ENCODE peak calls at places on chromosomes 6 and 20, in seven cellular contexts. G is mucosa of descending colon, F is AG04449, Q is fibroblast of the aortic adventitia, K is fibroblast of lung, E is mammary epithelial cell, H is foreskin fibroblast. R is an unnamed sample.

GRCh38 chr6:19988555-19988954 is 151.4 kb downstream of the ID4 start:
- DNase-seq in G (peak; percentile 6), F (no peak), Q (peak; percentile 11), K (peak; percentile 17), E (peak; percentile 37), H (no peak), R (peak; percentile 37)

GRCh38 chr20:44720617-44720993 is 5.4 kb downstream of the CCN5 start:
- DNase-seq in G (no peak), F (no peak), Q (peak; percentile 80), K (peak; percentile 71), E (no peak), H (peak; percentile 91), R (peak; percentile 45)

GRCh38 chr6:122736166-122736565 is 43.4 kb upstream of the FABP7 start:
- DNase-seq in G (no peak), F (no peak), Q (no peak), K (no peak), E (peak; percentile 42), H (no peak), R (no peak)

GRCh38 chr6:98581725-98582124 is 252.6 kb upstream of the POU3F2 start:
- DNase-seq in G (no peak), F (no peak), Q (no peak), K (peak; percentile 75), E (peak; percentile 19), H (no peak), R (no peak)

GRCh38 chr20:50266293-50267040 is 75.8 kb downstream of the CEBPB start:
- DNase-seq in G (no peak), F (no peak), Q (no peak), K (no peak), E (no peak), H (no peak), R (no peak)

GRCh38 chr6:123515715-123516114 is 121.0 kb downstream of the TRDN start:
- DNase-seq in G (no peak), F (no peak), Q (peak; percentile 83), K (no peak), E (no peak), H (no peak), R (no peak)

GRCh38 chr6:56814308-56814707 is 140.6 kb upstream of the BEND6 start:
- DNase-seq in G (no peak), F (no peak), Q (no peak), K (no peak), E (no peak), H (no peak), R (no peak)

GRCh38 chr20:61246269-61246668 is 5.8 kb upstream of the CDH4 start:
- DNase-seq in G (no peak), F (no peak), Q (no peak), K (no peak), E (no peak), H (no peak), R (no peak)

GRCh38 chr20:50052952-50053789 is 59.8 kb downstream of the UBE2V1 start:
- DNase-seq in G (no peak), F (no peak), Q (no peak), K (no peak), E (no peak), H (no peak), R (no peak)

GRCh38 chr6:167700199-167700598 is 126.5 kb upstream of the AFDN start:
- DNase-seq in G (no peak), F (no peak), Q (no peak), K (peak; percentile 20), E (no peak), H (no peak), R (peak; percentile 15)

GRCh38 chr20:1700990-1701389 is 43.4 kb upstream of the SIRPG start:
- DNase-seq in G (no peak), F (no peak), Q (no peak), K (no peak), E (no peak), H (no peak), R (no peak)

GRCh38 chr20:50450493-50450826 is 59.7 kb upstream of the PTPN1 start:
- DNase-seq in G (no peak), F (no peak), Q (no peak), K (no peak), E (no peak), H (no peak), R (no peak)

GRCh38 chr20:50020283-50020682 is 37.5 kb downstream of the SNAI1 start:
- DNase-seq in G (no peak), F (no peak), Q (no peak), K (peak; percentile 60), E (peak; percentile 61), H (peak; percentile 31), R (peak; percentile 24)

GRCh38 chr20:54172532-54172855 is 1.3 kb downstream of the CYP24A1 start:
- DNase-seq in G (no peak), F (no peak), Q (no peak), K (no peak), E (no peak), H (no peak), R (no peak)

GRCh38 chr6:12884983-12885382 is 168.4 kb downstream of the PHACTR1 start:
- DNase-seq in G (no peak), F (no peak), Q (no peak), K (no peak), E (no peak), H (no peak), R (no peak)

GRCh38 chr20:22495172-22495571 is 89.2 kb downstream of the FOXA2 start:
- DNase-seq in G (no peak), F (no peak), Q (no peak), K (no peak), E (no peak), H (no peak), R (no peak)

GRCh38 chr6:24708612-24709011 is 10.3 kb downstream of the C6orf62 start:
- DNase-seq in G (no peak), F (no peak), Q (no peak), K (no peak), E (no peak), H (no peak), R (no peak)

GRCh38 chr20:57211949-57212889 is 54.2 kb downstream of the BMP7 start:
- DNase-seq in G (peak; percentile 36), F (peak; percentile 19), Q (peak; percentile 72), K (peak; percentile 96), E (peak; percentile 91), H (no peak), R (peak; percentile 85)

GRCh38 chr20:32997431-32997830 is 6.8 kb downstream of the SUN5 start:
- DNase-seq in G (no peak), F (no peak), Q (no peak), K (no peak), E (no peak), H (no peak), R (no peak)

GRCh38 chr6:157452096-157452495 is 71.1 kb downstream of the ZDHHC14 start:
- DNase-seq in G (no peak), F (no peak), Q (no peak), K (no peak), E (peak; percentile 43), H (no peak), R (no peak)

GRCh38 chr6:12637960-12638641 is 78.5 kb upstream of the PHACTR1 start:
- DNase-seq in G (peak; percentile 54), F (no peak), Q (peak; percentile 47), K (peak; percentile 86), E (peak; percentile 68), H (peak; percentile 57), R (peak; percentile 74)

GRCh38 chr20:19502169-19502568 is 255.9 kb upstream of the RIN2 start:
- DNase-seq in G (no peak), F (no peak), Q (no peak), K (no peak), E (no peak), H (no peak), R (no peak)
- H3K4me3 ChIP-seq in G (no peak overlapping the region), F (no peak overlapping the region), Q (no peak overlapping the region), K (no peak overlapping the region), E (no peak overlapping the region), H (no peak overlapping the region), R (no peak overlapping the region)

DNA sequence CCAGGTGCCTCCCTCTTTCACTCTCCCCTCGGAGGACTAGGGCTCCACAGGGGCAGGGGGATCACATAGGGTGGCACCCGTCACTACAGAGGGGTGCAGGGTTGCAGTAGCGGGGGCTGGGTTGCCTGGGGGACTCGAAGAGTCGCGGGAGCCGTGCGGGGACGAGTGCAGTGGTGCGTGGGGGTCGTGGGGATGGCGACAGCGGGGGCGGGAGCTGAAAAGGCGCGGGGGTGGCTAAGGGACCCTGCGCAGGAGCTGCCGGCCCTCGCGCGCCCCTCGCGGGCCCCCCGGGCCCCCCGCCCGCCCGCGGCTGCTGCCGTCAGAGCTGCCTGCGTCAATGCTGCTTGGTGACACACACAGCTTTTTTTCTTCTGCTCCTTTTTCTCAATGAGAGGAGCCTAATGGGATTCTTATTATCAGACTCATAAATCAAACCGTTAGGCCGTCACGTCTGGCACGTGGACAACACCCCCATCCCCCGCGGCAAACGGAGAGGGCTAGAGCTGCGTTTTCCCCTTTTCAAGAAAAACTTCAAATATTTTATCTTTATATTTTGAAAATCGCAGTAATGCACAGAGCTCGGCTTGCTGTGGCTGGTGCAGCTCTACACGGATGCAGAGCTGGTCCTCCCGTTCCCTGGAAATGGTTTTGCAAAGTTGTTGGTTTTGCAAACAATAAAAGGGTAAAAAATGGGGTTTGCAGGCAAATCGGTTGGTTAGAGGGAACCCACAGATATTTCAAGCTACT is 161.6 kb downstream of the TBXT start:
- DNase-seq in G (peak; percentile 38), F (peak; percentile 58), Q (peak; percentile 90), K (peak; percentile 88), E (no peak), H (no peak), R (peak; percentile 80)
- H3K4me3 ChIP-seq in G (no peak overlapping the region), F (peak overlapping the region; percentile 49), Q (peak overlapping the region; percentile 57), K (peak overlapping the region; percentile 49), E (no peak overlapping the region), H (peak overlapping the region; percentile 34), R (peak overlapping the region; percentile 52)

GRCh38 chr6:118892248-118893094 is 1.5 kb upstream of the ASF1A start:
- DNase-seq in G (no peak), F (no peak), Q (peak; percentile 18), K (peak; percentile 44), E (no peak), H (no peak), R (no peak)
- H3K4me3 ChIP-seq in G (no peak overlapping the region), F (peak overlapping the region; percentile 70), Q (peak overlapping the region; percentile 87), K (peak overlapping the region; percentile 77), E (peak overlapping the region; percentile 76), H (peak overlapping the region; percentile 66), R (peak overlapping the region; percentile 62)

GRCh38 chr6:139429559-139430150 is 55.2 kb upstream of the CITED2 start:
- DNase-seq in G (no peak), F (no peak), Q (no peak), K (no peak), E (no peak), H (no peak), R (no peak)

GRCh38 chr6:139425780-139426179 is 51.3 kb upstream of the CITED2 start:
- DNase-seq in G (no peak), F (no peak), Q (no peak), K (peak; percentile 40), E (no peak), H (no peak), R (no peak)

GRCh38 chr6:139423970-139424667 is 49.7 kb upstream of the CITED2 start:
- DNase-seq in G (no peak), F (no peak), Q (no peak), K (no peak), E (no peak), H (no peak), R (no peak)

GRCh38 chr6:139426795-139427194 is 52.3 kb upstream of the CITED2 start:
- DNase-seq in G (no peak), F (no peak), Q (no peak), K (no peak), E (no peak), H (no peak), R (no peak)

DNA sequence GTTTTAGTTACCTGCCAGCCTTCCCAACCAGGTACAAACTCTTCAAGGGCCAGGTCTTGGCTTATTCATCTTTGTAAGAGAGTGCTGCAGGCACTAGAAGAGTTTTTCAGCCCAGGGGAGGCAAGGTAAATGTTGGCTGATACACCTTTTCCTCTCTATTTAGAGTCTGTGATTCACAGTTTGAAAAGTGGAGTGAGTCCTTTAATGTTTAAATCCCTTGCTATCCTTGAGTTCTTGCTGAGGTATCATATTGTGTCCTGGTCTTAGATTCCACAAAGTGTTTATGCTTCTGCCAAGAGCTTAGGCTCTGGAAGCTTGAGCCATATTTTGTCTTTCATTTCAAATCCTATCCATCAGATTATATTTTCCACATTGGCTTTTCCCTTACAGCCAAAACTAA is 52.8 kb upstream of the CITED2 start:
- DNase-seq in G (no peak), F (no peak), Q (no peak), K (no peak), E (no peak), H (no peak), R (no peak)
- H3K4me3 ChIP-seq in G (no peak overlapping the region), F (no peak overlapping the region), Q (no peak overlapping the region), K (no peak overlapping the region), E (no peak overlapping the region), H (no peak overlapping the region), R (no peak overlapping the region)